ENCODE peak calls at places on chromosome 14, in four cellular contexts. H is HS-5, X is AG09309, S is C1 segment of cervical spinal cord. D is an unnamed sample.

GRCh38 chr14:90091393-90091792 is 29.6 kb downstream of the KCNK13 start:
- DNase-seq in H (no peak), X (peak; percentile 32), S (no peak), D (no peak)

GRCh38 chr14:24080888-24081738 is 9.8 kb downstream of the CPNE6 start:
- DNase-seq in H (no peak), X (no peak), S (peak; percentile 11), D (peak; percentile 38)

GRCh38 chr14:23829736-23830474 is 123.7 kb upstream of the DHRS4 start:
- DNase-seq in H (peak; percentile 80), X (peak; percentile 84), S (no peak), D (peak; percentile 39)

GRCh38 chr14:57833304-57833703 is 32.6 kb downstream of the SLC35F4 start:
- DNase-seq in H (peak; percentile 96), X (peak; percentile 87), S (no peak), D (no peak)

GRCh38 chr14:98371141-98371540 is 900.9 kb downstream of the BCL11B start:
- DNase-seq in H (no peak), X (no peak), S (no peak), D (no peak)

GRCh38 chr14:39169541-39169900 is 612 bp downstream of the TRAPPC6B start:
- DNase-seq in H (no peak), X (no peak), S (no peak), D (no peak)

GRCh38 chr14:100558226-100558625 is 29.0 kb downstream of the BEGAIN start:
- DNase-seq in H (no peak), X (no peak), S (no peak), D (no peak)

GRCh38 chr14:105192866-105193731 is 12.0 kb upstream of the NUDT14 start:
- DNase-seq in H (no peak), X (no peak), S (no peak), D (no peak)

GRCh38 chr14:53190938-53191337 is 37.8 kb upstream of the DDHD1 start:
- DNase-seq in H (no peak), X (no peak), S (no peak), D (no peak)

GRCh38 chr14:60845523-60845922 is 111.0 kb downstream of the MNAT1 start:
- DNase-seq in H (no peak), X (no peak), S (no peak), D (no peak)